ENCODE peak calls at places on chromosomes 3 and 15, in nine cellular contexts. D, U, K, L, Q, W, Z, M and H are unnamed samples.

GRCh38 chr3:134932035-134932434 is 137.0 kb downstream of the EPHB1 start:
- DNase-seq in D (no peak), U (no peak), K (no peak), L (no peak), Q (no peak), W (no peak), Z (no peak), M (no peak), H (no peak)

GRCh38 chr3:115827494-115827893 is 204.2 kb downstream of the GAP43 start:
- DNase-seq in D (no peak), U (no peak), K (no peak), L (no peak), Q (no peak), W (no peak), Z (no peak), M (no peak), H (no peak)

GRCh38 chr15:81194723-81195122 is 2.0 kb upstream of the IL16 start:
- DNase-seq in D (no peak), U (no peak), K (peak; percentile 14), L (no peak), Q (no peak), W (no peak), Z (peak; percentile 19), M (no peak), H (no peak)

GRCh38 chr15:27847775-27848710 is 251.1 kb downstream of the OCA2 start:
- DNase-seq in D (no peak), U (no peak), K (no peak), L (peak; percentile 53), Q (no peak), W (no peak), Z (peak; percentile 2), M (no peak), H (no peak)

GRCh38 chr3:88784925-88785324 is 322.5 kb upstream of the EPHA3 start:
- DNase-seq in D (no peak), U (no peak), K (no peak), L (no peak), Q (no peak), W (no peak), Z (no peak), M (no peak), H (no peak)

GRCh38 chr3:100540791-100541334 is 48.4 kb downstream of the TMEM45A start:
- DNase-seq in D (no peak), U (no peak), K (no peak), L (no peak), Q (no peak), W (no peak), Z (no peak), M (no peak), H (no peak)

GRCh38 chr3:23002846-23003800 is 200.0 kb upstream of the UBE2E2 start:
- DNase-seq in D (no peak), U (no peak), K (peak; percentile 73), L (peak; percentile 48), Q (no peak), W (no peak), Z (peak; percentile 93), M (no peak), H (peak; percentile 70)

GRCh38 chr15:63939531-63940130 is 105.9 kb upstream of the HERC1 start:
- DNase-seq in D (peak; percentile 14), U (no peak), K (no peak), L (no peak), Q (no peak), W (no peak), Z (no peak), M (peak; percentile 42), H (no peak)

GRCh38 chr3:24763421-24763820 is 268.8 kb upstream of the THRB start:
- DNase-seq in D (no peak), U (no peak), K (no peak), L (no peak), Q (no peak), W (no peak), Z (no peak), M (no peak), H (no peak)

GRCh38 chr3:190101320-190102117 is 19.2 kb downstream of the P3H2 start:
- DNase-seq in D (no peak), U (no peak), K (no peak), L (no peak), Q (no peak), W (no peak), Z (no peak), M (no peak), H (no peak)

GRCh38 chr15:97961067-97961954 is 808 bp downstream of the ARRDC4 start:
- DNase-seq in D (no peak), U (peak; percentile 40), K (no peak), L (peak; percentile 17), Q (peak; percentile 37), W (no peak), Z (no peak), M (no peak), H (no peak)